ENCODE peak calls at places on chromosome 15, in five cellular contexts. S, O, I, E and Y are unnamed samples. For H3K4me1, the result is how much of the 10 kb centered on the place peaks cover.

GRCh38 chr15:99485992-99486370 is 79.8 kb upstream of the MEF2A start:
- DNase-seq in S (peak), O (no peak), I (no peak), E (no peak), Y (no peak)

GRCh38 chr15:68234060-68234459 is 4.5 kb upstream of the CLN6 start:
- DNase-seq in S (peak), O (no peak), I (no peak), E (no peak), Y (no peak)

GRCh38 chr15:52082197-52083036 is 30.2 kb downstream of the BCL2L10 start:
- DNase-seq in S (peak), O (no peak), I (peak), E (no peak), Y (no peak)

GRCh38 chr15:93189562-93189961 is 100.6 kb upstream of the RGMA start:
- DNase-seq in S (no peak), O (no peak), I (no peak), E (no peak), Y (no peak)

GRCh38 chr15:44102675-44103254 is 92.3 kb downstream of the FRMD5 start:
- DNase-seq in S (peak), O (peak), I (no peak), E (no peak), Y (no peak)

GRCh38 chr15:52185151-52185561 is 6.0 kb downstream of the GNB5 start:
- DNase-seq in S (no peak), O (no peak), I (no peak), E (no peak), Y (no peak)

GRCh38 chr15:71110800-71111565 is 4.3 kb upstream of the THSD4 start:
- DNase-seq in S (no peak), O (no peak), I (no peak), E (no peak), Y (no peak)

GRCh38 chr15:57329582-57330367 is 46.5 kb upstream of the CGNL1 start:
- DNase-seq in S (no peak), O (no peak), I (no peak), E (no peak), Y (no peak)

GRCh38 chr15:41648770-41649169 is 11.4 kb upstream of the MGA start:
- DNase-seq in S (peak), O (no peak), I (no peak), E (no peak), Y (no peak)

GRCh38 chr15:66771351-66771650 is 69.3 kb downstream of the SMAD6 start:
- DNase-seq in S (no peak), O (no peak), I (no peak), E (no peak), Y (no peak)

GRCh38 chr15:56249080-56249479 is 5.4 kb upstream of the RFX7 start:
- DNase-seq in S (peak), O (no peak), I (no peak), E (peak), Y (no peak)

GRCh38 chr15:33864360-33865075 is 103.8 kb upstream of the CHRM5 start:
- DNase-seq in S (no peak), O (no peak), I (no peak), E (no peak), Y (no peak)

GRCh38 chr15:100230784-100231183 is 111.0 kb downstream of the ADAMTS17 start:
- DNase-seq in S (no peak), O (no peak), I (no peak), E (peak), Y (no peak)

GRCh38 chr15:42018306-42019224 is 2.3 kb downstream of the PLA2G4E start:
- DNase-seq in S (no peak), O (no peak), I (no peak), E (no peak), Y (no peak)

GRCh38 chr15:81890496-81890895 is 155.3 kb downstream of the MEX3B start:
- DNase-seq in S (no peak), O (no peak), I (no peak), E (no peak), Y (no peak)

GRCh38 chr15:78909791-78910228 is 35.0 kb downstream of the CTSH start:
- DNase-seq in S (peak), O (no peak), I (peak), E (peak), Y (no peak)

GRCh38 chr15:48679952-48680351 is 34.4 kb upstream of the FBN1 start:
- DNase-seq in S (no peak), O (no peak), I (no peak), E (peak), Y (no peak)

GRCh38 chr15:46897266-46897665 is 820.0 kb upstream of the SEMA6D start:
- DNase-seq in S (no peak), O (no peak), I (no peak), E (no peak), Y (no peak)

GRCh38 chr15:32818758-32819405 is 101.1 kb downstream of the GREM1 start:
- DNase-seq in S (peak), O (no peak), I (no peak), E (no peak), Y (no peak)

GRCh38 chr15:35713733-35714132 is 167.8 kb upstream of the DPH6 start:
- DNase-seq in S (peak), O (no peak), I (no peak), E (no peak), Y (no peak)

GRCh38 chr15:95327661-95328060 is 1002.8 kb upstream of the NR2F2 start:
- DNase-seq in S (no peak), O (no peak), I (no peak), E (no peak), Y (no peak)

GRCh38 chr15:74369084-74369745 is 1.8 kb upstream of the CYP11A1 start:
- DNase-seq in S (no peak), O (peak), I (no peak), E (no peak), Y (no peak)

GRCh38 chr15:74884428-74885223 is 5.2 kb upstream of the MPI start:
- DNase-seq in S (peak), O (no peak), I (no peak), E (no peak), Y (no peak)

GRCh38 chr15:66594836-66595235 is 29.0 kb upstream of the LCTL start:
- DNase-seq in S (no peak), O (no peak), I (no peak), E (no peak), Y (no peak)

GRCh38 chr15:34609658-34610057 is 26.2 kb upstream of the GOLGA8B start:
- DNase-seq in S (no peak), O (no peak), I (no peak), E (no peak), Y (no peak)

GRCh38 chr15:58357529-58358476 is 74.0 kb upstream of the LIPC start:
- DNase-seq in S (peak), O (no peak), I (peak), E (no peak), Y (peak)

GRCh38 chr15:96347181-96348111 is 16.9 kb downstream of the NR2F2 start:
- DNase-seq in S (peak), O (peak), I (no peak), E (no peak), Y (no peak)

GRCh38 chr15:33955945-33956344 is 12.4 kb upstream of the CHRM5 start:
- DNase-seq in S (no peak), O (no peak), I (no peak), E (peak), Y (no peak)

GRCh38 chr15:87572381-87572780 is 684.2 kb downstream of the NTRK3 start:
- DNase-seq in S (peak), O (no peak), I (no peak), E (no peak), Y (no peak)

GRCh38 chr15:68543546-68544008 is 35.2 kb upstream of the CORO2B start:
- DNase-seq in S (no peak), O (no peak), I (no peak), E (no peak), Y (no peak)

GRCh38 chr15:48371961-48372360 is 40.7 kb downstream of the DUT start:
- DNase-seq in S (no peak), O (no peak), I (no peak), E (no peak), Y (no peak)

GRCh38 chr15:101326462-101327146 is 31.6 kb upstream of the SNRPA1 start:
- DNase-seq in S (no peak), O (no peak), I (no peak), E (no peak), Y (no peak)

GRCh38 chr15:32838820-32839219 is 121.0 kb downstream of the GREM1 start:
- DNase-seq in S (peak), O (no peak), I (no peak), E (peak), Y (no peak)

GRCh38 chr15:40754574-40754882 is 526 bp downstream of the RMDN3 start:
- DNase-seq in S (no peak), O (peak), I (no peak), E (peak), Y (no peak)

GRCh38 chr15:64610257-64610919 is 150.0 kb downstream of the ZNF609 start:
- DNase-seq in S (no peak), O (no peak), I (no peak), E (no peak), Y (no peak)
- H3K27ac ChIP-seq in S (no peak), O (no peak), I (no peak), E (no peak), Y (no peak)

DNA sequence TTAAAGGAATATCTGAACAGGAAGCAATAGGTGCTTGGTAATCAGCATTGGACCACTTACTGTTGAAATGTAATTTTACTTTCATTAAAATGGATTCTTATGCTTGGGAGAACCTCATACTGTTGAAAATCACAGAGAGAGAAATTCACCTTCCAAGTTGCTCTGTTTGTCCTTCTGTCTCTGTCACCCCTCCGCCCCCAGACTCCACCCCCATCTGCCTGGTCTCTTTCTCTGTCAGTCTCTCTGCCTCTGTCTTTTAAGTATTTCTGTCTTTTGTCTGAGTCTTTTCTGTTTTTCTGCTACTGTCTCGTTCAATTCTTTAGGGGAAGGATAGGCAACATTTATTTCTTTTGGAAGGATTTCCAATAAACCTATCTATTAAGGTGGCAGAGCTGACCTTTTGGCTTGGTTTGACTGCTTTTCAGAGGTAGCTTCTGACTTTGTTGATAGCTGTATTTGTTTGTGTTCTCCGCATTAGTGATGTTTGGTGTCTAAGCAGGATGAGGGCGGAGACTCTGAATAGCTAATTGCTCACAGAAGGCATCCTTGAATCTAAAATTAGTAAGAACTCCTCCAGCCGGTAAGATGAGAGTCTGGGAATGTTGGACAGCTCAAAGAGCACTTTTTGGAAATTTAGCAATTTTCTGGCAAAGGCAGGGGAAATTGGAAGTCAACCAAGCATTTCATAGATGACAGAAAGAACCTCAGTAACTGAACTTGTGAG is 174.2 kb downstream of the KLHL25 start:
- DNase-seq in S (peak), O (peak), I (peak), E (peak), Y (no peak)
- H3K4me1 ChIP-seq in S (under half), O (half or more), I (half or more), E (under half), Y (half or more)

GRCh38 chr15:91196768-91197167 is 96.7 kb downstream of the SV2B start:
- DNase-seq in S (no peak), O (no peak), I (no peak), E (no peak), Y (no peak)

GRCh38 chr15:91193059-91193715 is 93.1 kb downstream of the SV2B start:
- DNase-seq in S (no peak), O (no peak), I (no peak), E (no peak), Y (no peak)

GRCh38 chr15:91186892-91187644 is 87.0 kb downstream of the SV2B start:
- DNase-seq in S (peak), O (peak), I (peak), E (no peak), Y (no peak)

GRCh38 chr15:91192285-91193058 is 92.4 kb downstream of the SV2B start:
- DNase-seq in S (no peak), O (no peak), I (no peak), E (no peak), Y (no peak)
- H3K27ac ChIP-seq in S (no peak), O (no peak), I (no peak), E (no peak), Y (no peak)

GRCh38 chr15:31332020-31332680 is 5.5 kb downstream of the KLF13 start:
- DNase-seq in S (no peak), O (no peak), I (no peak), E (no peak), Y (no peak)

GRCh38 chr15:31332681-31333071 is 6.0 kb downstream of the KLF13 start:
- DNase-seq in S (no peak), O (no peak), I (no peak), E (no peak), Y (no peak)

GRCh38 chr15:31333820-31334219 is 7.2 kb downstream of the KLF13 start:
- DNase-seq in S (no peak), O (no peak), I (no peak), E (no peak), Y (no peak)

GRCh38 chr15:31331389-31331788 is 4.8 kb downstream of the KLF13 start:
- DNase-seq in S (no peak), O (no peak), I (no peak), E (no peak), Y (no peak)

GRCh38 chr15:31333119-31333518 is 6.5 kb downstream of the KLF13 start:
- DNase-seq in S (no peak), O (no peak), I (no peak), E (no peak), Y (no peak)
- H3K4me1 ChIP-seq in S (under half), O (half or more), I (half or more), E (under half), Y (half or more)

DNA sequence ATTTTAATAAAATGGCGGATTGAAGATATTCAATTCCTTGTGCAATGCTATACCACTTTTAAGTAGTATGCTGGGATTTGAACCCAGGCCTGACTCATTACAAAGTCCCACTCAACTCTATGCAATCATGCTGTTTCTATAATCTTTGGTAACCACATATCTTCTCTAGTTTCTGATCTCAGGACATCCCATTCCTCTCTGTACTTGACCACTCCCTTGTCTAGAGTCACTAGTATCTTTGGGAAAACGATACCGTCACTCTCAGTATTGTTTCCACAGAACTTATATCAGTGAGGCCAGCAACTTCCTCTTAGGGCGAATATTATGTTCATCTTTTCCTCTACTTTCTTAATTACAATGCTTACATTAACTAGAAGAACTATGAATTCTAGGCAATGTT is 137.3 kb upstream of the TSPAN3 start:
- DNase-seq in S (no peak), O (no peak), I (no peak), E (no peak), Y (no peak)
- H3K27ac ChIP-seq in S (no peak), O (no peak), I (no peak), E (no peak), Y (no peak)